ENCODE peak calls at places on chromosomes 11 and 22, in seven cellular contexts. W is HL-60, C is heart left ventricle, E is fibroblast of lung, U is right lobe of liver, O is body of pancreas, R is lung. P is an unnamed sample.

GRCh38 chr11:114942207-114942606 is 263.9 kb downstream of the NXPE2 start:
- DNase-seq in W (no peak), C (no peak), E (peak), U (no peak), O (no peak), R (no peak), P (no peak)

GRCh38 chr22:29511126-29511854 is 31.3 kb downstream of the NEFH start:
- DNase-seq in W (no peak), C (no peak), E (no peak), U (no peak), O (no peak), R (no peak), P (no peak)

GRCh38 chr22:28907311-28908008 is 24.1 kb downstream of the ZNRF3 start:
- DNase-seq in W (no peak), C (no peak), E (peak), U (no peak), O (no peak), R (no peak), P (peak)

GRCh38 chr11:91081440-91082088 is 858.7 kb upstream of the CHORDC1 start:
- DNase-seq in W (no peak), C (no peak), E (peak), U (no peak), O (peak), R (peak), P (peak)

GRCh38 chr11:44036811-44037657 is 10.7 kb upstream of the ACCSL start:
- DNase-seq in W (peak), C (peak), E (peak), U (peak), O (peak), R (peak), P (peak)

GRCh38 chr22:22395230-22395629 is 113.3 kb downstream of the ZNF280B start:
- DNase-seq in W (peak), C (no peak), E (no peak), U (no peak), O (no peak), R (no peak), P (no peak)

GRCh38 chr11:67273260-67273990 is 7.2 kb downstream of the GRK2 start:
- DNase-seq in W (peak), C (peak), E (no peak), U (peak), O (no peak), R (no peak), P (no peak)

GRCh38 chr22:46774456-46775363 is 12.3 kb downstream of the TBC1D22A start:
- DNase-seq in W (no peak), C (no peak), E (no peak), U (no peak), O (no peak), R (no peak), P (no peak)

DNA sequence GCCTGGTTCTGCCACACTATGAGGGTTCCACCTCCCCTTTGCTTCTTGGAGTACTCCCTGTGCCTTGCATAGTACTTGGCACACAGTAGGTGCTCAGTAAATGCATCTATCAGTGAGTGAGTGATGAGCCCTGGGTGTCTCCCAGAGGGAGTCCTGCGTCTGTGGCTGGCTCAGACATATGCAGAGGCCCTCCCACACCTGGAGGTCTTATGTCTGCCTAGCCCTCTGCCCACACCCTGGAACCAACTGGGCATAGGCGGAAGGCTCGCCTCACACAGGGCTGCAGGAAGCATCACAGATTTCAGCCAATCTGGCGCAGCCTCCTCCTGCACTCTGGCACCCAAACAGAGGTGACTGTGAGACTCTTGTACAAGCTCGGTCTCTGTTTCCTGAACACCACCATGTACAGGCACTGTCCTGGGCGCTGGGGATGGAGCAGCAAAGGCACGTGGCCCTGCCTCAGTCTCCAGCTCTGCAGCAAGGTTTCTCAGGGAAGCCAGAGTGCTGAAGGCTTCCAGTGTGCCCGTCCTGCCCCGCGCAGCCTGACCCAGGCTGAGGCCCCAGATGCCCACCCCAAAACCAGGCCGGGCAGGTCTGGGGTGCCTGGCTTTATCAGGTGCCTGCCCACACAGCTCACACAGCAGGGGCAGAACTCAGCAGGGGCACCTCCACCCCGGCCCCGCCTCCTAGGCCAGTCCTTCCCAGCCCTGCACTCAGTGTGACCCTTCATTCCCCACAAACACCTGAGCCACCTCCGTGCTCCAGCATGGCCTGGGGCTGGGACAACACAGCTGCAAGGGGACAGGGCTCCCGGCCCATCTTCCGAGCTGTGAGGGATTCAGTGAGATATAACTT is 26.7 kb downstream of the FLRT1 start:
- DNase-seq in W (no peak), C (no peak), E (no peak), U (no peak), O (no peak), R (no peak), P (no peak)
- H3K27ac ChIP-seq in W (no peak), C (no peak), E (no peak), U (no peak), O (no peak), R (no peak), P (no peak)

GRCh38 chr11:22668005-22668796 is 1.8 kb downstream of the GAS2 start:
- DNase-seq in W (no peak), C (no peak), E (no peak), U (no peak), O (no peak), R (no peak), P (no peak)

GRCh38 chr11:22666700-22667439 is 459 bp downstream of the GAS2 start:
- DNase-seq in W (no peak), C (peak), E (peak), U (peak), O (peak), R (no peak), P (peak)

GRCh38 chr11:22669368-22669767 is 3.0 kb downstream of the GAS2 start:
- DNase-seq in W (no peak), C (no peak), E (no peak), U (no peak), O (no peak), R (no peak), P (no peak)

GRCh38 chr11:22670803-22671202 is 4.4 kb downstream of the GAS2 start:
- DNase-seq in W (no peak), C (no peak), E (no peak), U (no peak), O (no peak), R (no peak), P (no peak)

DNA sequence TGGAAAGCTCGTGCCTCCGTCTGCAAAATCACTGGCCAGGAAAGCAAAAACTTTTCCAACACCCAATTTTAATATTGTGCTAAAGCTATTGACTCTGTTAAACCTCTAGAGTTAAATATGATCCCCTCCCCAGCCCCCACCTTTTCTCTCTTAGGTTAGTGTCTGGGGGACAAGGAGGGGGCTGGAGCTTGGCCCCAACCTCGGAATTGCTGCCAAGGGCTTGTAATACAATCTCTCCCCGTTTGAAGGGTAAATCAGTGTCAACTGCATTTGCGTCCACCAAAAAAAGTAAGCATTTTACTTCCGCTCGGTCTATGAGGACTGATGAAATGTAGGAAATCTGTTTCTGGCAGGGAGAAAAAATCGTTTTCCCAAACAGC is at the start of gene GAS2:
- DNase-seq in W (no peak), C (no peak), E (no peak), U (no peak), O (peak), R (no peak), P (no peak)
- H3K27ac ChIP-seq in W (no peak), C (peak), E (no peak), U (peak), O (peak), R (peak), P (peak)

GRCh38 chr11:10998674-10999073 is 140.8 kb upstream of the ZBED5 start:
- DNase-seq in W (no peak), C (no peak), E (no peak), U (no peak), O (no peak), R (no peak), P (no peak)
- H3K27ac ChIP-seq in W (no peak), C (no peak), E (no peak), U (no peak), O (no peak), R (no peak), P (no peak)

DNA sequence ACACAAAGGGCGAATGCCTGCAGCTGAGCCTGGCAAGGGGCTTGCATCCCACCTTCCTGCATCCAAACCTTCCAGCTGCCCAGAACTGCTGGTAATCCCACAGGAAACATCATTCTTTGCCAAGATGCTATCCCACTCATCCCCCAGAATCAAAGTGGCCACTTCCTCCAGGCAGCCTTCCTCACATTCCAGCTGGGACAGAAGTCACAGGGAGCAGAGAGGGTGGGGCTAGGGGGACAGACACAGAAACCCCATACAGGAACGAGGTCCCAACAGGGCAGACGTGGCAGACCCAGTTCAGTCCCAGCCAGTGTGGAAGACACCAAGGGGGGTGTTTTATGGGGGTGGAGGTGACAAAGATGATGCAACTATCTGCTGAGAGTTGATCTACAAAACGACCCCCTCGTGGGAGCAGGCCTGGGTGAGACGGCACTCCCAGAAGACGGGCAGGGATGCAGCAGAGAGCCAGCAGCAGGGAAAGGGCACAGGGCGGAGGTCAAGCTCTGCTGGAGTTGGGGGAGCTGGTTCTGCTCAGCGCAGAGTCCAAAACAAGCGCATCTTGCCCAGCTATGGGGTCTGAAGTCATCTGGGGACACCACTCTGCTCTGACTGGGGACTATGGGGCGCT is 4.1 kb downstream of the GNB1L start:
- DNase-seq in W (no peak), C (no peak), E (no peak), U (no peak), O (no peak), R (no peak), P (no peak)
- H3K27ac ChIP-seq in W (no peak), C (no peak), E (no peak), U (no peak), O (peak), R (no peak), P (no peak)

GRCh38 chr22:24413271-24413670 is 14.1 kb upstream of the ADORA2A start:
- DNase-seq in W (no peak), C (no peak), E (no peak), U (no peak), O (no peak), R (no peak), P (no peak)
- H3K27ac ChIP-seq in W (no peak), C (no peak), E (no peak), U (no peak), O (no peak), R (no peak), P (no peak)

P was measured in SJCRH30.